ENCODE peak calls at places on chromosome 7, in five cellular contexts. One of them, this sample, is unnamed.
A peak's percentile ranks its signal among the peaks of the same experiment; 100 is the strongest.

GRCh38 chr7:42095791-42096190 is 141.2 kb downstream of the GLI3 start:
- DNase-seq in GM20000: no peak
- DNase-seq in stimulated activated CD4-positive, alpha-beta T cell treated with anti-CD3 and anti-CD28 coated beads, Interleukin-2, amount 100 ng/mL, for 24 hours: no peak
- DNase-seq in CD4-positive, CD25-positive, alpha-beta regulatory T cell: no peak
- DNase-seq in BJ: no peak
- DNase-seq in this sample: no peak

GRCh38 chr7:11329626-11330025 is 356.0 kb downstream of the PHF14 start:
- DNase-seq in GM20000: no peak
- DNase-seq in stimulated activated CD4-positive, alpha-beta T cell treated with anti-CD3 and anti-CD28 coated beads, Interleukin-2, amount 100 ng/mL, for 24 hours: no peak
- DNase-seq in CD4-positive, CD25-positive, alpha-beta regulatory T cell: no peak
- DNase-seq in BJ: no peak
- DNase-seq in this sample: no peak

GRCh38 chr7:101950450-101951119 is 133.2 kb downstream of the CUX1 start:
- DNase-seq in GM20000: no peak
- DNase-seq in stimulated activated CD4-positive, alpha-beta T cell treated with anti-CD3 and anti-CD28 coated beads, Interleukin-2, amount 100 ng/mL, for 24 hours: no peak
- DNase-seq in CD4-positive, CD25-positive, alpha-beta regulatory T cell: no peak
- DNase-seq in BJ: no peak
- DNase-seq in this sample: no peak

GRCh38 chr7:27152816-27153486 is 568 bp upstream of the HOXA3 start:
- DNase-seq in GM20000: no peak
- DNase-seq in stimulated activated CD4-positive, alpha-beta T cell treated with anti-CD3 and anti-CD28 coated beads, Interleukin-2, amount 100 ng/mL, for 24 hours: no peak
- DNase-seq in CD4-positive, CD25-positive, alpha-beta regulatory T cell: no peak
- DNase-seq in BJ: no peak
- DNase-seq in this sample: no peak

GRCh38 chr7:16034353-16034752 is 347.9 kb upstream of the MEOX2 start:
- DNase-seq in GM20000: no peak
- DNase-seq in stimulated activated CD4-positive, alpha-beta T cell treated with anti-CD3 and anti-CD28 coated beads, Interleukin-2, amount 100 ng/mL, for 24 hours: no peak
- DNase-seq in CD4-positive, CD25-positive, alpha-beta regulatory T cell: no peak
- DNase-seq in BJ: no peak
- DNase-seq in this sample: no peak

GRCh38 chr7:26101471-26102151 is 50.4 kb upstream of the NFE2L3 start:
- DNase-seq in GM20000: peak; percentile 26
- DNase-seq in stimulated activated CD4-positive, alpha-beta T cell treated with anti-CD3 and anti-CD28 coated beads, Interleukin-2, amount 100 ng/mL, for 24 hours: no peak
- DNase-seq in CD4-positive, CD25-positive, alpha-beta regulatory T cell: peak; percentile 28
- DNase-seq in BJ: no peak
- DNase-seq in this sample: no peak

GRCh38 chr7:11133436-11133959 is 159.8 kb downstream of the PHF14 start:
- DNase-seq in GM20000: no peak
- DNase-seq in stimulated activated CD4-positive, alpha-beta T cell treated with anti-CD3 and anti-CD28 coated beads, Interleukin-2, amount 100 ng/mL, for 24 hours: no peak
- DNase-seq in CD4-positive, CD25-positive, alpha-beta regulatory T cell: no peak
- DNase-seq in BJ: no peak
- DNase-seq in this sample: no peak

GRCh38 chr7:44486693-44487092 is 3.8 kb downstream of the NUDCD3 start:
- DNase-seq in GM20000: no peak
- DNase-seq in stimulated activated CD4-positive, alpha-beta T cell treated with anti-CD3 and anti-CD28 coated beads, Interleukin-2, amount 100 ng/mL, for 24 hours: no peak
- DNase-seq in CD4-positive, CD25-positive, alpha-beta regulatory T cell: no peak
- DNase-seq in BJ: no peak
- DNase-seq in this sample: no peak

GRCh38 chr7:29976265-29976664 is 13.3 kb downstream of the SCRN1 start:
- DNase-seq in GM20000: no peak
- DNase-seq in stimulated activated CD4-positive, alpha-beta T cell treated with anti-CD3 and anti-CD28 coated beads, Interleukin-2, amount 100 ng/mL, for 24 hours: no peak
- DNase-seq in CD4-positive, CD25-positive, alpha-beta regulatory T cell: no peak
- DNase-seq in BJ: no peak
- DNase-seq in this sample: no peak

GRCh38 chr7:107971613-107972012 is 31.3 kb downstream of the LAMB1 start:
- DNase-seq in GM20000: no peak
- DNase-seq in stimulated activated CD4-positive, alpha-beta T cell treated with anti-CD3 and anti-CD28 coated beads, Interleukin-2, amount 100 ng/mL, for 24 hours: no peak
- DNase-seq in CD4-positive, CD25-positive, alpha-beta regulatory T cell: no peak
- DNase-seq in BJ: no peak
- DNase-seq in this sample: no peak

GRCh38 chr7:150337179-150337578 is 4.2 kb downstream of the RARRES2 start:
- DNase-seq in GM20000: no peak
- DNase-seq in stimulated activated CD4-positive, alpha-beta T cell treated with anti-CD3 and anti-CD28 coated beads, Interleukin-2, amount 100 ng/mL, for 24 hours: no peak
- DNase-seq in CD4-positive, CD25-positive, alpha-beta regulatory T cell: no peak
- DNase-seq in BJ: no peak
- DNase-seq in this sample: no peak

GRCh38 chr7:240887-241421 is 48.6 kb downstream of the FAM20C start:
- DNase-seq in GM20000: no peak
- DNase-seq in stimulated activated CD4-positive, alpha-beta T cell treated with anti-CD3 and anti-CD28 coated beads, Interleukin-2, amount 100 ng/mL, for 24 hours: no peak
- DNase-seq in CD4-positive, CD25-positive, alpha-beta regulatory T cell: no peak
- DNase-seq in BJ: no peak
- DNase-seq in this sample: no peak

GRCh38 chr7:89857767-89858166 is 296.5 kb upstream of the STEAP1 start:
- DNase-seq in GM20000: no peak
- DNase-seq in stimulated activated CD4-positive, alpha-beta T cell treated with anti-CD3 and anti-CD28 coated beads, Interleukin-2, amount 100 ng/mL, for 24 hours: no peak
- DNase-seq in CD4-positive, CD25-positive, alpha-beta regulatory T cell: no peak
- DNase-seq in BJ: no peak
- DNase-seq in this sample: no peak

GRCh38 chr7:55570218-55570873 is 2.0 kb downstream of the VOPP1 start:
- DNase-seq in GM20000: peak; percentile 77
- DNase-seq in stimulated activated CD4-positive, alpha-beta T cell treated with anti-CD3 and anti-CD28 coated beads, Interleukin-2, amount 100 ng/mL, for 24 hours: no peak
- DNase-seq in CD4-positive, CD25-positive, alpha-beta regulatory T cell: peak; percentile 20
- DNase-seq in BJ: no peak
- DNase-seq in this sample: no peak

GRCh38 chr7:85068796-85069195 is 118.1 kb downstream of the SEMA3D start:
- DNase-seq in GM20000: no peak
- DNase-seq in stimulated activated CD4-positive, alpha-beta T cell treated with anti-CD3 and anti-CD28 coated beads, Interleukin-2, amount 100 ng/mL, for 24 hours: no peak
- DNase-seq in CD4-positive, CD25-positive, alpha-beta regulatory T cell: no peak
- DNase-seq in BJ: no peak
- DNase-seq in this sample: no peak